ENCODE peak calls at places on chromosomes 13 and 19, in eight cellular contexts. J, M, C, R, P, Q, W and U are unnamed samples.

GRCh38 chr13:79937311-79938243 is 403.3 kb downstream of the SPRY2 start:
- DNase-seq in J (no peak), M (no peak), C (no peak), R (no peak), P (no peak), Q (no peak), W (no peak), U (no peak)

GRCh38 chr13:108594153-108594552 is 35.3 kb upstream of the MYO16 start:
- DNase-seq in J (no peak), M (no peak), C (no peak), R (no peak), P (no peak), Q (no peak), W (no peak), U (no peak)

GRCh38 chr13:40236566-40237168 is 429.8 kb downstream of the FOXO1 start:
- DNase-seq in J (no peak), M (peak; percentile 87), C (no peak), R (no peak), P (no peak), Q (no peak), W (no peak), U (no peak)

GRCh38 chr13:24899601-24900000 is 135.6 kb downstream of the RNF17 start:
- DNase-seq in J (peak; percentile 57), M (no peak), C (no peak), R (no peak), P (no peak), Q (no peak), W (no peak), U (no peak)

GRCh38 chr13:114027046-114027760 is 53.3 kb upstream of the C13orf46 start:
- DNase-seq in J (peak; percentile 69), M (no peak), C (no peak), R (no peak), P (no peak), Q (no peak), W (no peak), U (no peak)

GRCh38 chr13:39306639-39307589 is 268.7 kb downstream of the NHLRC3 start:
- DNase-seq in J (no peak), M (no peak), C (no peak), R (no peak), P (no peak), Q (no peak), W (no peak), U (no peak)

GRCh38 chr13:32645854-32646253 is 59.6 kb downstream of the PDS5B start:
- DNase-seq in J (no peak), M (no peak), C (no peak), R (no peak), P (no peak), Q (no peak), W (no peak), U (no peak)

GRCh38 chr13:35471466-35472307 is 4.8 kb downstream of the MAB21L1 start:
- DNase-seq in J (no peak), M (no peak), C (no peak), R (no peak), P (no peak), Q (no peak), W (peak; percentile 33), U (no peak)

GRCh38 chr19:39679056-39679790 is 23.5 kb downstream of the LGALS16 start:
- DNase-seq in J (no peak), M (no peak), C (no peak), R (no peak), P (peak; percentile 24), Q (no peak), W (no peak), U (no peak)

GRCh38 chr13:99304541-99304940 is 2.7 kb downstream of the GPR183 start:
- DNase-seq in J (no peak), M (no peak), C (no peak), R (no peak), P (no peak), Q (no peak), W (no peak), U (no peak)

GRCh38 chr13:25911020-25911419 is 140.8 kb downstream of the SHISA2 start:
- DNase-seq in J (no peak), M (no peak), C (peak; percentile 75), R (no peak), P (no peak), Q (no peak), W (peak; percentile 88), U (peak; percentile 99)

GRCh38 chr19:53112286-53112685 is 9.1 kb upstream of the ZNF160 start:
- DNase-seq in J (peak; percentile 59), M (no peak), C (no peak), R (no peak), P (no peak), Q (no peak), W (no peak), U (no peak)

GRCh38 chr19:1268392-1269064 is 604 bp upstream of the CIRBP start:
- DNase-seq in J (no peak), M (peak; percentile 77), C (no peak), R (no peak), P (no peak), Q (no peak), W (no peak), U (no peak)

GRCh38 chr19:50968709-50969412 is 530 bp downstream of the KLK6 start:
- DNase-seq in J (no peak), M (no peak), C (no peak), R (no peak), P (no peak), Q (no peak), W (no peak), U (no peak)

GRCh38 chr19:50857366-50857765 is 2.7 kb downstream of the KLK3 start:
- DNase-seq in J (no peak), M (no peak), C (no peak), R (no peak), P (no peak), Q (no peak), W (no peak), U (no peak)

GRCh38 chr13:113777311-113778260 is 18.6 kb downstream of the TMEM255B start:
- DNase-seq in J (peak; percentile 17), M (no peak), C (peak; percentile 22), R (peak; percentile 68), P (no peak), Q (no peak), W (peak; percentile 78), U (no peak)

GRCh38 chr13:108527849-108528248 is 101.6 kb upstream of the MYO16 start:
- DNase-seq in J (no peak), M (no peak), C (no peak), R (no peak), P (no peak), Q (no peak), W (no peak), U (no peak)

GRCh38 chr19:44552324-44552723 is 22.8 kb upstream of the CEACAM20 start:
- DNase-seq in J (no peak), M (no peak), C (peak; percentile 75), R (peak; percentile 63), P (peak; percentile 4), Q (peak; percentile 56), W (peak; percentile 87), U (peak; percentile 83)

GRCh38 chr13:53206455-53206854 is 177.8 kb downstream of the OLFM4 start:
- DNase-seq in J (no peak), M (no peak), C (no peak), R (peak; percentile 10), P (no peak), Q (no peak), W (peak; percentile 53), U (peak; percentile 46)

GRCh38 chr13:112483299-112483698 is 104.7 kb downstream of the TUBGCP3 start:
- DNase-seq in J (no peak), M (no peak), C (no peak), R (no peak), P (no peak), Q (no peak), W (no peak), U (no peak)

GRCh38 chr13:28978574-28978973 is 158.4 kb downstream of the MTUS2 start:
- DNase-seq in J (no peak), M (no peak), C (no peak), R (no peak), P (no peak), Q (no peak), W (no peak), U (no peak)

GRCh38 chr19:42469311-42470239 is 26.8 kb upstream of the CXCL17 start:
- DNase-seq in J (no peak), M (no peak), C (no peak), R (no peak), P (no peak), Q (no peak), W (no peak), U (no peak)

GRCh38 chr19:10686661-10687517 is 14.3 kb upstream of the QTRT1 start:
- DNase-seq in J (peak; percentile 28), M (no peak), C (no peak), R (no peak), P (no peak), Q (no peak), W (no peak), U (no peak)

GRCh38 chr19:10380311-10381102 is at the start of gene TYK2:
- DNase-seq in J (peak; percentile 98), M (peak; percentile 98), C (peak; percentile 98), R (peak; percentile 97), P (peak; percentile 97), Q (peak; percentile 99), W (peak; percentile 99), U (peak; percentile 96)

GRCh38 chr19:32397736-32398135 is 7.8 kb upstream of the DPY19L3 start:
- DNase-seq in J (peak; percentile 88), M (no peak), C (no peak), R (peak; percentile 11), P (no peak), Q (no peak), W (no peak), U (no peak)
- H3K4me3 ChIP-seq in J (no peak overlapping the region), M (no peak overlapping the region), C (no peak overlapping the region), R (no peak overlapping the region), P (no peak overlapping the region), Q (no peak overlapping the region), W (no peak overlapping the region), U (no peak overlapping the region)

DNA sequence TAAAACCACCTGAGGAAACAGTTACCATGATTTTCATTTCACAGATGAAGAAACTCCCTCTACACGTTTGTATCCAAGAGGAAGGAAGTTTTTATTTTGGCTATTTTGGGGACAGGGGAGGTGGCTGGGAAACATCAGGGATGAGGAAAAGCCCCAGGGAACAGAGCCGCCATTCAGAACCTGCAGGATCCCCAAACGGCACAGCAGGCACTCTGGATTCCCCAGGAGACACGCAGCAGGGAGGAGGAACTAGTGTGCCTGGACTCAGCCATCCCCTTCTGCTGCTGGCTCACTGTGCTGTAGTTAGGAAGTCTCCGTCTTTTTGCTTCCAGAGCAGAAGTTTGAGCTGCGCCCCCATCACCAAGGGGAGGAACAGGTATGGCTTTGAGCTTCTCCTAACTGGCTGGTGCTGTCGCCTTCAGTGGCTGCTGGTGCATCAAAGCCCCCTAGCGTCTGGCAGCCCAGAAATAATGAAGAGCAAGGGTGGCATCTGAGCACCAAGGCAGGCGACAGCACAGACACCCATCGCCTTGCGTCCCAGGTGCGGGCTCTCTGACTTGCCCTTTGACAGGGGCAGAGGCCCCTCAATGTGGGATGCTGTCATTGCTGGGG is 4.2 kb downstream of the NAPA start:
- DNase-seq in J (no peak), M (no peak), C (no peak), R (no peak), P (no peak), Q (no peak), W (peak; percentile 37), U (no peak)
- H3K4me1 ChIP-seq in J (peaks cover 18% of the 10 kb centered on the region), M (peaks cover 86% of the 10 kb centered on the region), C (peaks cover 2% of the 10 kb centered on the region), R (peaks cover 22% of the 10 kb centered on the region), P (peaks cover 45% of the 10 kb centered on the region), Q (peaks cover 12% of the 10 kb centered on the region), W (peaks cover under 1% of the 10 kb centered on the region), U (peaks cover 1% of the 10 kb centered on the region)

GRCh38 chr13:21672811-21673591 is 2.1 kb downstream of the FGF9 start:
- DNase-seq in J (no peak), M (no peak), C (no peak), R (no peak), P (no peak), Q (peak; percentile 31), W (no peak), U (no peak)
- H3K4me3 ChIP-seq in J (peak overlapping the region; percentile 51), M (peak overlapping the region; percentile 14), C (no peak overlapping the region), R (peak overlapping the region; percentile 63), P (peak overlapping the region; percentile 70), Q (peak overlapping the region; percentile 68), W (peak overlapping the region; percentile 70), U (peak overlapping the region; percentile 38)

GRCh38 chr13:48242677-48243076 is 9.7 kb downstream of the ITM2B start:
- DNase-seq in J (no peak), M (no peak), C (no peak), R (peak; percentile 11), P (no peak), Q (no peak), W (no peak), U (no peak)
- H3K4me1 ChIP-seq in J (no peaks in the 10 kb centered on the region), M (peaks cover 40% of the 10 kb centered on the region), C (no peaks in the 10 kb centered on the region), R (peaks cover 4% of the 10 kb centered on the region), P (peaks cover 24% of the 10 kb centered on the region), Q (peaks cover 5% of the 10 kb centered on the region), W (peaks cover 16% of the 10 kb centered on the region), U (peaks cover 14% of the 10 kb centered on the region)